ENCODE peak calls at places on chromosomes 1 and 21, in ten cellular contexts. Q is spleen; Y is suprapubic skin; P is CD8-positive, alpha-beta memory T cell; B is adipocyte; I is HepG2; U is fibroblast of lung; W is heart right ventricle; F is mesendoderm; A is Panc1. S is an unnamed sample. For H3K4me1, the result is how much of the 10 kb centered on the place peaks cover.

GRCh38 chr1:158185770-158186705 is 5.3 kb downstream of the CD1D start:
- DNase-seq in W (no peak), Y (no peak), A (no peak), Q (no peak), B (no peak), F (peak), U (no peak), P (no peak), I (no peak), S (no peak)

GRCh38 chr1:108199231-108199657 is 899 bp downstream of the SLC25A24 start:
- DNase-seq in A (no peak), F (peak), B (peak), W (no peak), Y (no peak), P (no peak), I (peak), Q (no peak), U (peak), S (peak)

GRCh38 chr1:89908993-89909436 is 85.9 kb upstream of the ZNF326 start:
- DNase-seq in I (no peak), B (peak), W (no peak), U (peak), Q (no peak), P (no peak), Y (no peak), F (no peak), A (no peak), S (no peak)

GRCh38 chr1:224438989-224439388 is 4.4 kb upstream of the WDR26 start:
- DNase-seq in B (no peak), Q (no peak), P (no peak), Y (no peak), F (peak), A (no peak), W (no peak), U (no peak), I (peak), S (peak)

GRCh38 chr1:101276818-101277217 is 40.0 kb downstream of the S1PR1 start:
- DNase-seq in I (no peak), P (no peak), Q (no peak), B (no peak), Y (no peak), W (no peak), U (no peak), A (no peak), F (no peak), S (no peak)

GRCh38 chr1:234047113-234047512 is 142.6 kb downstream of the SLC35F3 start:
- DNase-seq in F (no peak), A (peak), P (no peak), U (no peak), I (no peak), Q (no peak), B (no peak), W (no peak), Y (no peak), S (no peak)

GRCh38 chr1:115323366-115324004 is 14.6 kb downstream of the NGF start:
- DNase-seq in U (peak), I (no peak), B (peak), A (peak), F (no peak), Y (no peak), Q (no peak), W (no peak), P (no peak), S (no peak)

GRCh38 chr1:22896184-22896583 is 76.5 kb downstream of the LACTBL1 start:
- DNase-seq in W (no peak), Y (no peak), I (no peak), U (no peak), F (no peak), P (no peak), B (no peak), Q (no peak), A (no peak), S (no peak)

GRCh38 chr1:37890378-37891014 is 31.1 kb upstream of the MTF1 start:
- DNase-seq in W (no peak), U (peak), P (peak), I (peak), A (peak), Y (no peak), F (peak), B (peak), Q (no peak), S (peak)

GRCh38 chr1:36365310-36365895 is 20.3 kb downstream of the STK40 start:
- DNase-seq in Q (no peak), A (no peak), U (peak), Y (no peak), B (peak), P (no peak), W (peak), F (no peak), I (no peak), S (no peak)

GRCh38 chr1:25657121-25657521 is 40.5 kb downstream of the MAN1C1 start:
- DNase-seq in Q (peak), P (no peak), Y (peak), U (no peak), A (no peak), I (no peak), W (no peak), B (no peak), F (no peak), S (no peak)

GRCh38 chr1:183444243-183444642 is 26.1 kb upstream of the NMNAT2 start:
- DNase-seq in W (no peak), B (peak), U (peak), A (no peak), Q (no peak), Y (no peak), P (no peak), F (peak), I (no peak), S (no peak)

GRCh38 chr1:207418336-207418735 is 35.8 kb upstream of the CR2 start:
- DNase-seq in W (no peak), F (no peak), A (no peak), Y (no peak), Q (no peak), P (no peak), U (no peak), B (no peak), I (no peak), S (no peak)

GRCh38 chr1:157197906-157198435 is 59.8 kb upstream of the ETV3 start:
- DNase-seq in W (no peak), B (no peak), A (no peak), P (no peak), I (no peak), U (no peak), F (no peak), Y (no peak), Q (no peak), S (no peak)

GRCh38 chr1:52296345-52296744 is 69.7 kb downstream of the CC2D1B start:
- DNase-seq in I (peak), Q (no peak), A (peak), F (peak), U (peak), W (no peak), Y (no peak), B (peak), P (peak), S (peak)

GRCh38 chr1:174656409-174657059 is 208.8 kb downstream of the GPR52 start:
- DNase-seq in W (no peak), B (no peak), I (no peak), U (no peak), A (no peak), F (no peak), P (no peak), Q (no peak), Y (no peak), S (no peak)

GRCh38 chr1:8353386-8353785 is 35.5 kb downstream of the SLC45A1 start:
- DNase-seq in Q (no peak), F (no peak), W (peak), B (no peak), P (no peak), A (no peak), Y (no peak), U (no peak), I (no peak), S (no peak)

GRCh38 chr1:26351591-26352337 is 2.2 kb downstream of the CRYBG2 start:
- DNase-seq in F (peak), Y (no peak), W (no peak), A (no peak), B (no peak), I (peak), U (no peak), Q (no peak), P (no peak), S (peak)

GRCh38 chr1:89724369-89725015 is 91.6 kb downstream of the LRRC8C start:
- DNase-seq in I (no peak), B (no peak), P (no peak), Q (peak), Y (no peak), F (no peak), A (peak), U (no peak), W (peak), S (no peak)

GRCh38 chr1:29864431-29865022 is 628.2 kb downstream of the PTPRU start:
- DNase-seq in F (no peak), P (no peak), A (no peak), B (no peak), Y (no peak), U (no peak), Q (no peak), W (no peak), I (no peak), S (no peak)

GRCh38 chr1:89820423-89821321 is at the start of gene LRRC8D:
- DNase-seq in I (peak), U (peak), A (no peak), P (peak), B (peak), Q (peak), F (peak), Y (peak), W (peak), S (peak)

GRCh38 chr1:155981266-155982088 is 3.1 kb upstream of the ARHGEF2 start:
- DNase-seq in I (peak), A (no peak), W (no peak), F (no peak), P (peak), Y (no peak), B (peak), U (peak), Q (peak), S (no peak)

GRCh38 chr1:22737374-22738068 is 26.9 kb downstream of the EPHB2 start:
- DNase-seq in P (no peak), W (no peak), A (no peak), I (no peak), U (no peak), Q (no peak), F (no peak), Y (no peak), B (no peak), S (no peak)

GRCh38 chr1:9388628-9389184 is 96.0 kb downstream of the SPSB1 start:
- DNase-seq in W (peak), I (no peak), F (peak), A (no peak), B (peak), Q (no peak), Y (no peak), P (no peak), U (peak), S (no peak)

GRCh38 chr1:224696891-224697765 is 81.0 kb downstream of the CNIH3 start:
- DNase-seq in Q (no peak), W (no peak), P (no peak), U (peak), F (peak), B (peak), A (no peak), I (no peak), Y (no peak), S (no peak)

GRCh38 chr1:90201467-90202358 is 206.8 kb downstream of the ZNF326 start:
- DNase-seq in B (peak), W (no peak), P (no peak), A (no peak), Q (no peak), Y (no peak), F (no peak), U (peak), I (no peak), S (no peak)

GRCh38 chr21:46097826-46098286 is at the start of gene COL6A2:
- DNase-seq in F (peak), P (peak), Y (no peak), A (no peak), U (peak), B (peak), Q (peak), W (peak), I (no peak), S (peak)

GRCh38 chr21:18249542-18250152 is 5.0 kb downstream of the CHODL start:
- DNase-seq in I (no peak), U (no peak), A (no peak), Q (no peak), W (no peak), F (peak), B (no peak), Y (no peak), P (no peak), S (no peak)

GRCh38 chr21:18245493-18245967 is 897 bp downstream of the CHODL start:
- DNase-seq in F (peak), Y (no peak), I (peak), A (no peak), B (no peak), W (no peak), P (no peak), U (no peak), Q (no peak), S (no peak)

GRCh38 chr21:18248171-18248570 is 3.5 kb downstream of the CHODL start:
- DNase-seq in F (no peak), B (no peak), I (no peak), U (no peak), W (no peak), Q (no peak), P (no peak), A (no peak), Y (no peak), S (no peak)

GRCh38 chr21:18244721-18245486 is at the start of gene CHODL:
- DNase-seq in I (no peak), Q (no peak), B (no peak), W (peak), Y (no peak), P (no peak), U (peak), A (no peak), F (peak), S (no peak)
- H3K4me3 ChIP-seq in I (no peak), Q (peak), B (peak), W (peak), Y (peak), P (no peak), U (no peak), A (peak), F (no peak), S (no peak)

GRCh38 chr1:168551688-168552087 is 7.9 kb upstream of the XCL2 start:
- DNase-seq in Q (no peak), I (peak), W (no peak), P (no peak), A (no peak), Y (no peak), B (no peak), F (no peak), U (no peak), S (no peak)

GRCh38 chr1:168554603-168555520 is 11.1 kb upstream of the XCL2 start:
- DNase-seq in B (no peak), A (no peak), F (no peak), I (no peak), Y (no peak), W (no peak), U (no peak), P (no peak), Q (no peak), S (no peak)

GRCh38 chr1:168552961-168553360 is 9.2 kb upstream of the XCL2 start:
- DNase-seq in F (no peak), U (no peak), I (no peak), W (no peak), P (no peak), Y (no peak), Q (no peak), B (no peak), A (no peak), S (no peak)

GRCh38 chr1:168555521-168556046 is 11.8 kb upstream of the XCL2 start:
- DNase-seq in F (no peak), W (no peak), U (no peak), I (peak), Y (no peak), A (no peak), B (no peak), Q (no peak), P (no peak), S (no peak)

GRCh38 chr1:168553680-168554553 is 10.1 kb upstream of the XCL2 start:
- DNase-seq in Y (no peak), I (peak), U (no peak), F (no peak), P (no peak), Q (no peak), W (no peak), A (no peak), B (no peak), S (no peak)
- H3K4me1 ChIP-seq in Y (under half), I (half or more), U (under half), F (under half), P (under half), Q (under half), W (under half), A (under half), B (under half), S (half or more)

DNA sequence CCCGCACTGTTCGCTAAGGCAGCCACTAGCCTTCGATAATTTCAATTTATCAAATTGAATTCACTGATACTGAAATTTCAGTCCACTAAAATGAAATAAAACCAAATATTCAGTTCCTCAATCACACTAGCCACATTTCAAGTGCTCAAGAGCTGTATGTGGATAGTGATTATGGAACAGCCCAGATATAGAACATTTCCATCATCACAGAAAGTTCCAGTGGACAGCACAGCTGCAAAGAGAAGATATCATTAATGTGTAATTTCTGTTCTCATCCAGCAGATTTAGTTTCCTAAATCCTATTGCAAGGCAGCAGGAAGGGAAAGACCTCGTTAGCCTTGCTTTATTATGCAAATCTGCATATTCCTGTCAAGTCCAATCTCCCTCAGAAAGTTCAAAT is 22.6 kb downstream of the CAPZB start:
- DNase-seq in W (no peak), F (no peak), Q (no peak), I (no peak), Y (no peak), U (no peak), B (no peak), P (no peak), A (no peak), S (no peak)
- H3K4me3 ChIP-seq in W (no peak), F (no peak), Q (no peak), I (no peak), Y (no peak), U (no peak), B (no peak), P (peak), A (no peak), S (no peak)

GRCh38 chr1:28248273-28249012 is 10.9 kb upstream of the SESN2 start:
- DNase-seq in B (peak), Q (peak), W (peak), P (peak), U (peak), F (peak), I (peak), Y (peak), A (no peak), S (peak)

GRCh38 chr1:28243685-28244439 is 7.9 kb downstream of the ATP5IF1 start:
- DNase-seq in F (no peak), Y (no peak), I (no peak), Q (no peak), W (no peak), A (no peak), P (peak), B (no peak), U (no peak), S (no peak)

GRCh38 chr1:28247603-28248272 is 11.6 kb upstream of the SESN2 start:
- DNase-seq in A (no peak), Q (no peak), F (no peak), I (no peak), B (no peak), U (no peak), Y (no peak), P (no peak), W (no peak), S (no peak)

GRCh38 chr1:28244549-28245251 is 8.8 kb downstream of the ATP5IF1 start:
- DNase-seq in I (no peak), Q (no peak), A (no peak), F (no peak), U (no peak), B (no peak), Y (no peak), W (no peak), P (no peak), S (no peak)

DNA sequence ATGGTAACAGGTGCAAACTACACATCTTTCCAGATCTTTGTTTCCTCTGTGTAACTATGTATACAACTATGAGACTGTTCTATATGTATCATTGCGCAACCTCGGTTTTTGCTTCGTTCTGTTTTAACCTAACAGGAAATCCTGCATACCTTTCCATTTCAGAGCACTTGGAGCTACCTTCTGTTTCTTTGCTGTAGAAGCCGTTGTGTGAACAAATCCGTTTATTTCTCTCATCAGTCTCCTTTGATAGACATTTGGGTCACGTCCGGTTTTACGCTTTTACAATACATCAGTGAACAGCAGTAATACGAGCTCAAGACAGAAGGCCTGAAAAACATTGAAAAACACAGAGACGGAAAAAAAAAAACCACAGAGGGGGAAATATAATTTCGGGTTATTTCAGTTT is 10.5 kb downstream of the ATP5IF1 start:
- DNase-seq in I (peak), Y (no peak), F (no peak), P (peak), A (no peak), B (peak), U (no peak), W (no peak), Q (no peak), S (no peak)
- H3K4me1 ChIP-seq in I (half or more), Y (half or more), F (under half), P (half or more), A (under half), B (under half), U (under half), W (under half), Q (half or more), S (under half)

GRCh38 chr1:161119379-161120061 is 1.6 kb downstream of the NIT1 start:
- DNase-seq in B (peak), P (peak), Y (no peak), A (no peak), W (no peak), F (peak), U (peak), I (no peak), Q (no peak), S (peak)
- H3K4me3 ChIP-seq in B (peak), P (peak), Y (peak), A (peak), W (peak), F (no peak), U (no peak), I (no peak), Q (no peak), S (peak)

GRCh38 chr1:160620942-160621632 is 25.8 kb downstream of the SLAMF1 start:
- DNase-seq in Y (no peak), P (no peak), F (no peak), I (no peak), Q (no peak), B (no peak), A (no peak), U (no peak), W (no peak), S (no peak)

GRCh38 chr1:160618327-160618726 is 28.5 kb downstream of the SLAMF1 start:
- DNase-seq in B (no peak), P (no peak), Y (no peak), W (no peak), F (no peak), U (no peak), Q (no peak), A (no peak), I (no peak), S (no peak)

GRCh38 chr1:160619742-160620277 is 27.0 kb downstream of the SLAMF1 start:
- DNase-seq in B (no peak), A (no peak), I (no peak), Q (no peak), W (no peak), P (no peak), F (peak), Y (no peak), U (no peak), S (no peak)

GRCh38 chr1:160621633-160622413 is 25.0 kb downstream of the SLAMF1 start:
- DNase-seq in U (no peak), W (no peak), A (no peak), B (no peak), Y (no peak), P (no peak), Q (no peak), I (no peak), F (no peak), S (no peak)

GRCh38 chr1:160618763-160619274 is 28.0 kb downstream of the SLAMF1 start:
- DNase-seq in A (peak), B (no peak), U (no peak), Y (no peak), P (peak), F (peak), I (no peak), Q (no peak), W (no peak), S (no peak)
- H3K4me1 ChIP-seq in A (under half), B (under half), U (under half), Y (under half), P (under half), F (under half), I (under half), Q (under half), W (under half), S (under half)

GRCh38 chr21:43334214-43334958 is 92.5 kb downstream of the SIK1 start:
- DNase-seq in F (no peak), P (no peak), A (no peak), W (no peak), Q (no peak), I (no peak), Y (no peak), U (no peak), B (no peak), S (no peak)

GRCh38 chr21:43331962-43332458 is 94.9 kb downstream of the SIK1 start:
- DNase-seq in P (no peak), W (peak), Y (no peak), U (peak), Q (no peak), B (peak), A (no peak), F (no peak), I (no peak), S (no peak)

GRCh38 chr21:43332872-43333300 is 94.0 kb downstream of the SIK1 start:
- DNase-seq in Y (no peak), Q (no peak), P (no peak), W (no peak), F (no peak), U (peak), I (no peak), B (no peak), A (no peak), S (no peak)

GRCh38 chr21:43332461-43332860 is 94.5 kb downstream of the SIK1 start:
- DNase-seq in Y (no peak), B (no peak), F (no peak), U (no peak), A (no peak), P (no peak), W (no peak), Q (no peak), I (no peak), S (no peak)

GRCh38 chr21:43333301-43334062 is 93.4 kb downstream of the SIK1 start:
- DNase-seq in U (peak), I (peak), W (peak), P (no peak), A (no peak), Q (no peak), B (peak), Y (no peak), F (peak), S (peak)
- H3K4me3 ChIP-seq in U (no peak), I (peak), W (no peak), P (no peak), A (no peak), Q (no peak), B (peak), Y (peak), F (no peak), S (peak)